ENCODE peak calls at places on chromosomes 6 and 20, in seven cellular contexts. B is SK-N-SH, N is IMR-90, X is adipocyte, F is neural progenitor cell, I is Karpas-422, W is fibroblast of lung. E is an unnamed sample.

GRCh38 chr20:47220161-47220582 is 136.3 kb downstream of the ZMYND8 start:
- DNase-seq in B (peak), N (no peak), X (peak), F (peak), I (peak), W (no peak), E (no peak)

GRCh38 chr6:149057464-149057840 is 260.1 kb upstream of the TAB2 start:
- DNase-seq in B (no peak), N (no peak), X (no peak), F (no peak), I (no peak), W (no peak), E (no peak)

GRCh38 chr6:88761237-88762031 is 202.0 kb downstream of the RNGTT start:
- DNase-seq in B (no peak), N (no peak), X (no peak), F (peak), I (peak), W (no peak), E (no peak)

GRCh38 chr20:4243071-4243470 is 227.7 kb upstream of the RNF24 start:
- DNase-seq in B (no peak), N (no peak), X (no peak), F (peak), I (no peak), W (peak), E (no peak)

GRCh38 chr20:41260734-41261220 is 56.8 kb downstream of the ZHX3 start:
- DNase-seq in B (no peak), N (no peak), X (peak), F (no peak), I (no peak), W (no peak), E (no peak)

GRCh38 chr6:129317931-129318820 is 391.8 kb downstream of the ARHGAP18 start:
- DNase-seq in B (no peak), N (peak), X (peak), F (peak), I (no peak), W (peak), E (peak)

GRCh38 chr6:31386977-31387376 is 16.4 kb upstream of the MICA start:
- DNase-seq in B (no peak), N (no peak), X (no peak), F (peak), I (no peak), W (no peak), E (no peak)

GRCh38 chr6:112571486-112571885 is 224.4 kb downstream of the RFPL4B start:
- DNase-seq in B (no peak), N (peak), X (peak), F (no peak), I (no peak), W (peak), E (no peak)

GRCh38 chr20:7966176-7966575 is 25.9 kb upstream of the HAO1 start:
- DNase-seq in B (peak), N (no peak), X (no peak), F (no peak), I (no peak), W (peak), E (no peak)

GRCh38 chr20:24987244-24987643 is 5.3 kb downstream of the APMAP start:
- DNase-seq in B (no peak), N (peak), X (no peak), F (no peak), I (no peak), W (no peak), E (no peak)

GRCh38 chr6:156778615-156779205 is 1.5 kb downstream of the ARID1B start:
- DNase-seq in B (no peak), N (no peak), X (peak), F (peak), I (peak), W (peak), E (no peak)

GRCh38 chr6:35449287-35449881 is 2.8 kb upstream of the FANCE start:
- DNase-seq in B (peak), N (peak), X (peak), F (peak), I (peak), W (peak), E (no peak)

GRCh38 chr6:35453236-35453635 is 1.1 kb downstream of the FANCE start:
- DNase-seq in B (no peak), N (no peak), X (peak), F (no peak), I (no peak), W (no peak), E (no peak)

GRCh38 chr6:35451354-35452185 is 568 bp upstream of the FANCE start:
- DNase-seq in B (no peak), N (no peak), X (no peak), F (no peak), I (no peak), W (no peak), E (no peak)

GRCh38 chr6:35454843-35455110 is 2.6 kb downstream of the FANCE start:
- DNase-seq in B (no peak), N (no peak), X (no peak), F (no peak), I (no peak), W (no peak), E (no peak)

GRCh38 chr6:35452186-35453090 is at the start of gene FANCE:
- DNase-seq in B (peak), N (peak), X (peak), F (peak), I (peak), W (peak), E (no peak)
- H3K9ac ChIP-seq in B (peak), N (peak), X (peak), F (peak), I (peak), W (peak), E (peak)

GRCh38 chr6:52538921-52539354 is 37.9 kb downstream of the TRAM2 start:
- DNase-seq in B (no peak), N (peak), X (peak), F (no peak), I (no peak), W (peak), E (no peak)
- H3K4me3 ChIP-seq in B (no peak), N (no peak), X (peak), F (no peak), I (no peak), W (no peak), E (no peak)

GRCh38 chr6:160435935-160436334 is 87.8 kb downstream of the SLC22A3 start:
- DNase-seq in B (no peak), N (no peak), X (no peak), F (no peak), I (no peak), W (no peak), E (no peak)
- H3K9ac ChIP-seq in B (no peak), N (no peak), X (no peak), F (no peak), I (no peak), W (no peak), E (no peak)

DNA sequence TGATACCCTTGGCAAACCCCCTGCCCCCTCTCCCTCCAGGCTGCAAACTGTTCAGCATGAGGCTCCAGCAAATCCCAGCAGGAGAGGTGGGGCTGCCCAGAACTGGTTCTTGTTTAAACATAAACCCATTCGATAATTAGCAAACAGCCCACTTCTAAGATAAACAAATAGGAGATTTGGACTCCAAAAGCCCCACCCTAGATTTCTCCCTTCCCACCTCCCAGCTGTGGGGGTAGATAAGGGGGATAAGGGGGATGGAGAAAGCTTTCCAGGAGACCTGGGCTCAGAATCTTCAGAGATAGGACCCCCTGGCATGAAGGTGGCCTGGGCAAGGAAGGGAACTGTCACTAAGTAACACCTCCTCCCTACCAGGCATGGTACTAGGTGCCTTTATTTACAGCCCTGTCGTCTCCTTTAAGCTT is 4.8 kb downstream of the SDC4 start:
- DNase-seq in B (no peak), N (no peak), X (peak), F (no peak), I (no peak), W (no peak), E (no peak)
- H3K4me3 ChIP-seq in B (no peak), N (no peak), X (peak), F (no peak), I (no peak), W (peak), E (no peak)

GRCh38 chr6:35486005-35486925 is 10.6 kb downstream of the TEAD3 start:
- DNase-seq in B (peak), N (no peak), X (no peak), F (peak), I (no peak), W (no peak), E (no peak)
- H3K9ac ChIP-seq in B (no peak), N (peak), X (peak), F (no peak), I (no peak), W (peak), E (no peak)

DNA sequence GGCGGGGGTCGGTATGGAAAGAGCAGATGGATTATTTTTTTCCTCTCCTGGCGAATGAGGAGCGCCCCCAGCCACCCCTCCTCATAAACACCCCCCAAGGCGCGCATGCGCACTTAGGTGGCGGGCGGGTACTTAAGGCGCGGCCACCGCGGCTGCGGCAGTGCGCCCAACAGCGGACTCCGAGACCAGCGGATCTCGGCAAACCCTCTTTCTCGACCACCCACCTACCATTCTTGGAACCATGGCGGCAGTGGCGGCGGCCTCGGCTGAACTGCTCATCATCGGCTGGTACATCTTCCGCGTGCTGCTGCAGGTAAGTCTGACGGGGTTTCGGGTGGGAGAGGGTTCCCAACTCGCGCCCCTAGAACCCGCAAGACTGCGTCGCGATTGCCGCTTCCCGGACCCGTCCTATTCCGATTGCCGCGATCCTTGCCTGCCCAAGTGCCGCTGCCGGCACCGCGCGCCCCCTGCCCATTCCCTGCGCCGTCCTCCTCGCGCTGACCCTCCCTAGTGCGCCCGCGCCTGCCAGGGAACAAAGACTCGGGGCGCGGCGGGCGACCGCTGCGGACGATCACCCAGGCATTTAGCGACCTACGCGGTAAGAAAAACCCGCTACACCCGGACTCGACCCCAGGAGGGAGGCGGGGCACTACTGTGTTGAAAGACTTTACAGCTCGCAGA is at the start of gene NNAT:
- DNase-seq in B (peak), N (no peak), X (no peak), F (no peak), I (no peak), W (no peak), E (no peak)
- H3K4me3 ChIP-seq in B (peak), N (peak), X (peak), F (no peak), I (no peak), W (peak), E (no peak)

DNA sequence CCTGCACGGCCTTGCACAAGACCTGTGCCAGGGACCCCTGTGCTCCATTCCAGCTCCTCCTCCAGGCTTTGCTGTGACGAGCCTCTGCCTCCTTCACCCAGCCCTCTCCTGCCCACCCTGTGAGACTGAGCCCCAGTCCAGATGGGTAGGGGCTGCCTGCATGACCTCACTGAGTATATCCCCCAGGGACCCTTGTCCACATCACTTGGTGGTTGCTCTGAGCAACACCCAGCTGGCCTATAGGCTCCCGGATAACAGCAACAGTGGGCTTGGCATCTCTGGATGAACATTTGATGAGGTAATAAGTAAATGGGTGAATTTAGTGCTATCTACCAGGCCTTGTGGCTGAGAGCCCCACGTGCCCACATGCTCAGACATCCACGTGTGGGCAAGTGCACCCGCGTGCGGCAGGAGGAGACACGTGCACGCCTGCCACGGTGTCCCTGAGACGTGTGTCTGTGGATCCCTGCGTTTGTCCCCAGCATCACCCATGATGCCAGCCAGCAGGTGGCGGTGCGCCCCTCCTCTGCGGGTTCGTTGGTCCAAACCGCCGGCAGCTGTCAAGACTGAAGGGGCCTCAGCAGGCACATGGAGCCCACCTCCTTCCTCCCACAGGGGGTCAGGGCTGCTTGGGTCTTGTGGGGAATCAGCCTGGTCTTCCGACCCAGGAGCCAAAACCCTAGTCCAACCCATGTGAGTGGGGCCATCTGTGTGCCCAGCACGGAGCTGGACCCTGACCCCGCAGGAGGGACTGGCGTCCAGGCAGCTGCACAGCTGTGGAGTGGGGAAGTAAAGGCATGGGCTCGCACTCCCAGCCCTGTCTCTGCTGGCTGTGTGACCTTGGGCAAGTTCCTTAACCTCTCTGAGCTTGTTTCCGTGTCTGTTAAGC is 45.9 kb downstream of the FGD2 start:
- DNase-seq in B (peak), N (peak), X (peak), F (peak), I (peak), W (peak), E (no peak)
- H3K9ac ChIP-seq in B (no peak), N (no peak), X (no peak), F (no peak), I (no peak), W (no peak), E (no peak)

GRCh38 chr20:56924316-56924975 is 295.3 kb downstream of the TFAP2C start:
- DNase-seq in B (no peak), N (no peak), X (no peak), F (peak), I (no peak), W (no peak), E (no peak)
- H3K4me3 ChIP-seq in B (no peak), N (no peak), X (no peak), F (peak), I (no peak), W (no peak), E (no peak)

GRCh38 chr6:43059168-43060033 is at the start of the genes KLC4 and MRPL2:
- DNase-seq in B (peak), N (peak), X (peak), F (peak), I (peak), W (peak), E (peak)

GRCh38 chr6:43060034-43060754 is 763 bp downstream of the KLC4 start:
- DNase-seq in B (no peak), N (no peak), X (peak), F (no peak), I (no peak), W (peak), E (no peak)

GRCh38 chr6:43055966-43056365 is 2.3 kb upstream of the CUL7 start:
- DNase-seq in B (no peak), N (no peak), X (no peak), F (no peak), I (no peak), W (no peak), E (no peak)

GRCh38 chr6:43060755-43061633 is 1.6 kb downstream of the KLC4 start:
- DNase-seq in B (no peak), N (no peak), X (no peak), F (no peak), I (no peak), W (no peak), E (no peak)

GRCh38 chr6:43058511-43058910 is 723 bp downstream of the MRPL2 start:
- DNase-seq in B (no peak), N (no peak), X (no peak), F (no peak), I (no peak), W (no peak), E (no peak)
- H3K9ac ChIP-seq in B (peak), N (peak), X (peak), F (peak), I (peak), W (no peak), E (peak)

E was measured in SK-N-MC.